ENCODE peak calls at places on chromosomes 4 and X, in ten cellular contexts. U is GM23338; C is GM12865; M is neural progenitor cell; L is CD8-positive, alpha-beta memory T cell; J is NCI-H1092 treated with DMSO at 0.1 percent for 48 hours; N is foreskin fibroblast; P is DMS153; I is GM23248; K is activated CD4-positive, alpha-beta memory T cell treated with anti-CD3 and anti-CD28 coated beads for 36 hours. Q is an unnamed sample.

GRCh38 chr4:14667624-14668295 is 334.5 kb upstream of the CPEB2 start:
- DNase-seq in U (no peak), C (no peak), M (no peak), L (no peak), J (no peak), N (peak), P (no peak), I (no peak), K (no peak), Q (no peak)

GRCh38 chrX:51742586-51742985 is 656 bp upstream of the GSPT2 start:
- DNase-seq in U (peak), C (no peak), M (peak), L (no peak), J (no peak), N (no peak), P (no peak), I (no peak), K (no peak), Q (no peak)

GRCh38 chr4:45347056-45347455 is 620.7 kb upstream of the GNPDA2 start:
- DNase-seq in U (peak), C (no peak), M (no peak), L (no peak), J (no peak), N (no peak), P (no peak), I (no peak), K (no peak), Q (no peak)

GRCh38 chrX:29652484-29652883 is 562.9 kb upstream of the MAGEB2 start:
- DNase-seq in U (peak), C (no peak), M (no peak), L (no peak), J (no peak), N (peak), P (no peak), I (peak), K (no peak), Q (no peak)

GRCh38 chrX:152154050-152154449 is 15.7 kb upstream of the MAGEA10 start:
- DNase-seq in U (no peak), C (no peak), M (no peak), L (no peak), J (no peak), N (no peak), P (no peak), I (no peak), K (no peak), Q (no peak)

GRCh38 chr4:47483722-47484121 is 1.4 kb upstream of the ATP10D start:
- DNase-seq in U (no peak), C (peak), M (peak), L (no peak), J (no peak), N (peak), P (no peak), I (peak), K (no peak), Q (no peak)

GRCh38 chrX:110089656-110090404 is 86.9 kb downstream of the TMEM164 start:
- DNase-seq in U (no peak), C (no peak), M (no peak), L (no peak), J (no peak), N (no peak), P (no peak), I (no peak), K (no peak), Q (no peak)

GRCh38 chrX:83416273-83416672 is 91.8 kb upstream of the POU3F4 start:
- DNase-seq in U (peak), C (no peak), M (peak), L (no peak), J (no peak), N (no peak), P (no peak), I (peak), K (no peak), Q (no peak)

GRCh38 chrX:115968436-115969252 is 201.9 kb upstream of the AGTR2 start:
- DNase-seq in U (peak), C (no peak), M (peak), L (no peak), J (peak), N (peak), P (no peak), I (peak), K (no peak), Q (peak)

GRCh38 chr4:10917475-10918103 is 233.0 kb upstream of the CLNK start:
- DNase-seq in U (no peak), C (no peak), M (no peak), L (no peak), J (peak), N (peak), P (peak), I (no peak), K (no peak), Q (no peak)

GRCh38 chrX:53265771-53266170 is 15.6 kb downstream of the IQSEC2 start:
- DNase-seq in U (no peak), C (no peak), M (no peak), L (no peak), J (no peak), N (peak), P (no peak), I (peak), K (no peak), Q (no peak)

GRCh38 chr4:153488006-153488718 is 22.0 kb downstream of the TMEM131L start:
- DNase-seq in U (no peak), C (peak), M (no peak), L (peak), J (no peak), N (no peak), P (no peak), I (no peak), K (peak), Q (peak)

GRCh38 chr4:76212851-76213414 is 691 bp downstream of the SCARB2 start:
- DNase-seq in U (peak), C (no peak), M (peak), L (peak), J (peak), N (peak), P (no peak), I (peak), K (peak), Q (no peak)

GRCh38 chrX:38347136-38347535 is 5.3 kb upstream of the OTC start:
- DNase-seq in U (peak), C (peak), M (no peak), L (no peak), J (no peak), N (peak), P (no peak), I (peak), K (no peak), Q (peak)

GRCh38 chr4:76943129-76943620 is 6.4 kb upstream of the SEPTIN11 start:
- DNase-seq in U (no peak), C (no peak), M (no peak), L (no peak), J (no peak), N (peak), P (no peak), I (peak), K (no peak), Q (no peak)

GRCh38 chr4:57136281-57136680 is 26.1 kb upstream of the IGFBP7 start:
- DNase-seq in U (no peak), C (no peak), M (no peak), L (no peak), J (no peak), N (peak), P (no peak), I (peak), K (no peak), Q (no peak)

GRCh38 chr4:139761461-139761860 is 95.8 kb downstream of the MGST2 start:
- DNase-seq in U (peak), C (peak), M (no peak), L (no peak), J (no peak), N (peak), P (no peak), I (peak), K (no peak), Q (no peak)

GRCh38 chr4:10028910-10029309 is 7.6 kb upstream of the SLC2A9 start:
- DNase-seq in U (no peak), C (no peak), M (no peak), L (no peak), J (no peak), N (peak), P (no peak), I (peak), K (no peak), Q (no peak)

GRCh38 chr4:151031831-151032605 is 16.9 kb upstream of the LRBA start:
- DNase-seq in U (peak), C (peak), M (no peak), L (no peak), J (no peak), N (peak), P (no peak), I (peak), K (peak), Q (no peak)

GRCh38 chrX:123713841-123714240 is 19.0 kb downstream of the THOC2 start:
- DNase-seq in U (no peak), C (no peak), M (no peak), L (no peak), J (no peak), N (no peak), P (no peak), I (peak), K (no peak), Q (no peak)

GRCh38 chr4:86089924-86090323 is 269.9 kb downstream of the MAPK10 start:
- DNase-seq in U (peak), C (no peak), M (no peak), L (no peak), J (no peak), N (no peak), P (no peak), I (no peak), K (no peak), Q (no peak)

GRCh38 chrX:123859409-123859827 is 435 bp upstream of the XIAP start:
- DNase-seq in U (peak), C (no peak), M (no peak), L (no peak), J (peak), N (no peak), P (peak), I (no peak), K (no peak), Q (peak)

GRCh38 chr4:158121203-158121586 is 51.6 kb downstream of the GASK1B start:
- DNase-seq in U (no peak), C (no peak), M (no peak), L (no peak), J (no peak), N (peak), P (no peak), I (peak), K (no peak), Q (no peak)

GRCh38 chrX:103343105-103343504 is 13.1 kb downstream of the TCEAL7 start:
- DNase-seq in U (peak), C (peak), M (peak), L (no peak), J (peak), N (peak), P (no peak), I (peak), K (peak), Q (no peak)

GRCh38 chr4:56245547-56246229 is 141.6 kb downstream of the AASDH start:
- DNase-seq in U (peak), C (no peak), M (no peak), L (no peak), J (no peak), N (no peak), P (no peak), I (no peak), K (no peak), Q (no peak)

GRCh38 chr4:2065106-2065930 is 6.2 kb downstream of the NAT8L start:
- DNase-seq in U (no peak), C (no peak), M (no peak), L (no peak), J (no peak), N (no peak), P (no peak), I (no peak), K (no peak), Q (no peak)

GRCh38 chrX:76148753-76149152 is 24.1 kb upstream of the PBDC1 start:
- DNase-seq in U (peak), C (peak), M (peak), L (peak), J (peak), N (peak), P (no peak), I (peak), K (peak), Q (no peak)

GRCh38 chr4:151260526-151260925 is 16.4 kb upstream of the PRSS48 start:
- DNase-seq in U (no peak), C (no peak), M (no peak), L (no peak), J (no peak), N (no peak), P (no peak), I (peak), K (no peak), Q (no peak)

GRCh38 chr4:6908397-6909112 is 1.1 kb upstream of the TBC1D14 start:
- DNase-seq in U (no peak), C (no peak), M (no peak), L (no peak), J (no peak), N (no peak), P (peak), I (peak), K (no peak), Q (no peak)

GRCh38 chr4:188297873-188298272 is 158.6 kb downstream of the TRIML1 start:
- DNase-seq in U (no peak), C (no peak), M (no peak), L (no peak), J (no peak), N (peak), P (no peak), I (peak), K (no peak), Q (no peak)

GRCh38 chrX:38660395-38661179 is 99.2 kb downstream of the TSPAN7 start:
- DNase-seq in U (no peak), C (no peak), M (no peak), L (no peak), J (no peak), N (no peak), P (no peak), I (no peak), K (no peak), Q (no peak)

GRCh38 chr4:175953960-175954521 is 111.6 kb upstream of the WDR17 start:
- DNase-seq in U (peak), C (peak), M (peak), L (no peak), J (no peak), N (peak), P (no peak), I (no peak), K (no peak), Q (no peak)

GRCh38 chrX:28391528-28391927 is 195.7 kb upstream of the IL1RAPL1 start:
- DNase-seq in U (no peak), C (no peak), M (no peak), L (no peak), J (no peak), N (no peak), P (no peak), I (no peak), K (no peak), Q (no peak)

GRCh38 chr4:121952290-121952689 is 430 bp upstream of the TRPC3 start:
- DNase-seq in U (peak), C (no peak), M (no peak), L (no peak), J (no peak), N (no peak), P (no peak), I (no peak), K (no peak), Q (no peak)